ENCODE peak calls at places on chromosomes 6 and 20, in eight cellular contexts. A is tibial artery, O is astrocyte of the cerebellum, H is heart right ventricle, T is A549, M is bronchial epithelial cell, W is lower lobe of right lung, E is hepatocyte. R is an unnamed sample.

GRCh38 chr6:9789201-9789600 is 625.7 kb downstream of the TFAP2A start:
- DNase-seq in A (no peak), O (no peak), H (no peak), T (no peak), M (no peak), W (no peak), E (no peak), R (no peak)

GRCh38 chr6:82196159-82196558 is 51.4 kb downstream of the IBTK start:
- DNase-seq in A (no peak), O (no peak), H (no peak), T (no peak), M (no peak), W (no peak), E (no peak), R (no peak)

GRCh38 chr6:124888581-124889371 is 73.5 kb upstream of the RNF217 start:
- DNase-seq in A (no peak), O (no peak), H (no peak), T (no peak), M (no peak), W (no peak), E (no peak), R (no peak)

GRCh38 chr6:155084431-155085123 is 89.5 kb downstream of the TIAM2 start:
- DNase-seq in A (no peak), O (no peak), H (no peak), T (no peak), M (peak), W (no peak), E (no peak), R (no peak)

GRCh38 chr20:23255658-23256385 is 94.8 kb upstream of the NXT1 start:
- DNase-seq in A (no peak), O (no peak), H (no peak), T (no peak), M (no peak), W (no peak), E (no peak), R (no peak)

GRCh38 chr6:110363748-110364147 is 5.6 kb upstream of the METTL24 start:
- DNase-seq in A (peak), O (no peak), H (peak), T (no peak), M (no peak), W (no peak), E (no peak), R (peak)

GRCh38 chr6:5192135-5192794 is 68.5 kb downstream of the LYRM4 start:
- DNase-seq in A (no peak), O (no peak), H (no peak), T (no peak), M (no peak), W (no peak), E (no peak), R (no peak)

GRCh38 chr6:18022398-18023231 is 35.2 kb upstream of the KIF13A start:
- DNase-seq in A (no peak), O (peak), H (no peak), T (peak), M (peak), W (no peak), E (peak), R (no peak)

GRCh38 chr20:57848282-57848681 is 138.5 kb upstream of the PMEPA1 start:
- DNase-seq in A (no peak), O (no peak), H (no peak), T (no peak), M (no peak), W (no peak), E (no peak), R (no peak)

GRCh38 chr20:50333856-50334255 is 143.2 kb downstream of the CEBPB start:
- DNase-seq in A (peak), O (peak), H (no peak), T (no peak), M (peak), W (peak), E (no peak), R (no peak)

GRCh38 chr20:59082981-59083380 is 40.4 kb upstream of the PRELID3B start:
- DNase-seq in A (no peak), O (no peak), H (no peak), T (no peak), M (peak), W (no peak), E (no peak), R (no peak)

GRCh38 chr20:36181934-36182603 is 27.5 kb downstream of the EPB41L1 start:
- DNase-seq in A (no peak), O (no peak), H (no peak), T (no peak), M (no peak), W (no peak), E (no peak), R (no peak)

GRCh38 chr6:143135797-143136561 is 75.3 kb downstream of the AIG1 start:
- DNase-seq in A (no peak), O (no peak), H (no peak), T (no peak), M (no peak), W (no peak), E (no peak), R (no peak)

GRCh38 chr20:38255389-38255788 is 5.1 kb downstream of the KIAA1755 start:
- DNase-seq in A (peak), O (no peak), H (peak), T (no peak), M (no peak), W (no peak), E (no peak), R (no peak)

GRCh38 chr6:15439410-15440022 is 193.6 kb downstream of the JARID2 start:
- DNase-seq in A (no peak), O (no peak), H (no peak), T (no peak), M (no peak), W (no peak), E (no peak), R (no peak)

GRCh38 chr20:32004963-32005362 is 5.3 kb upstream of the CCM2L start:
- DNase-seq in A (no peak), O (no peak), H (no peak), T (no peak), M (peak), W (no peak), E (no peak), R (no peak)

GRCh38 chr20:16115891-16116577 is 457.2 kb downstream of the KIF16B start:
- DNase-seq in A (no peak), O (no peak), H (peak), T (no peak), M (no peak), W (no peak), E (no peak), R (no peak)

GRCh38 chr20:58065508-58066361 is 162.7 kb downstream of the ANKRD60 start:
- DNase-seq in A (peak), O (peak), H (no peak), T (no peak), M (peak), W (no peak), E (no peak), R (no peak)

DNA sequence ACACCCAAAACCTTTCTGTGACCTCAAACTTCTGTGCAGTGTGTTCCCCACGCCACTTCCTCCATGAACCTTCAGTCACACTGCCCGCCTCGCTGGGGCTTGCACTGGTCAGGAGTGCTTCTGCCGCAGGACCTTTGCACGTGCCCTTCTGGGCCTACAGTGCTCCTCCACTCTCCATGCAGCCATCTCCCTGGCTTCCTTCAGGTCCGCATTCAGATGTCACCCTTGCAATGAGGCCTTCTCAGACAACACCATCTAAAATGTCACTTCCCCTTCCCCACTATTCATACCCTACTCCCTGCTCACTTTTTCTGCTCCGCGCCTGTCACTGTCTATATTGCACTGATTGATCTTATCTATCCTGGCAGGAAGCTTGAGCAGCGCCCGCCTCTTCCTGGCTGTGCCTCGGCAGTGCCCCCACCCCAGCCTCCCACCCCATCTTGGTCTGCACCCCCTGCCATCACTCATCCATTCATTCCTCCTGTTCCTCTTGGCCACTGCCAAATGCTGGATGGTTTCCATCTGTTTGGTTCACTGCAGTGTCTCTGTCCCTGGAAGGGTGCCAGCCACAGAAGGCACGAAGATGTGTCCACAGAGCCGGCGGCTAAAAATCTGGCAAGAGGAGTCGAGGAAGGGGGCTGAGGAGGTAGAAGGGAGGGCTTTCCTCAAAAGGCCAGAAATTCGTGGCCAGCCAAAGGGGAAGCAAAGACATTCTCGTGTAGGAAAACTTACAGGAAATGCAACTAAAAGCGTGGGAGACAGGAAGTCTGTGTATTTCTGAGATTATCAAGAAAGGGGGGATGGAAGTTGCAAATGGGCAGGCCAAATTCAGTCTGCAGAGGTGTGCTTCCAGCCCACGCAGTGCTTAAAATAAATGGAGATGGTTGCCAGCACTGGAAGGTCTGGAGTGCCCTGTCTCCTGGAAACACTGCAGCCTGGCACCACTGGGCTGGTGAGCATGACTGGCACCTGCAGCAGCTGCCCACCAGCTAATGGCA is 27.5 kb downstream of the SYNJ2 start:
- DNase-seq in A (peak), O (no peak), H (peak), T (no peak), M (no peak), W (peak), E (peak), R (no peak)
- H3K4me3 ChIP-seq in A (no peak), O (no peak), H (no peak), T (no peak), M (no peak), W (peak), E (no peak), R (no peak)

GRCh38 chr6:111812080-111813038 is 60.9 kb downstream of the FYN start:
- DNase-seq in A (no peak), O (no peak), H (no peak), T (no peak), M (peak), W (no peak), E (no peak), R (no peak)

GRCh38 chr6:111809264-111809663 is 64.0 kb downstream of the FYN start:
- DNase-seq in A (no peak), O (no peak), H (no peak), T (no peak), M (no peak), W (no peak), E (no peak), R (no peak)

GRCh38 chr6:111808493-111808892 is 64.8 kb downstream of the FYN start:
- DNase-seq in A (no peak), O (no peak), H (no peak), T (no peak), M (no peak), W (no peak), E (no peak), R (no peak)

GRCh38 chr6:111813247-111814162 is 59.7 kb downstream of the FYN start:
- DNase-seq in A (no peak), O (peak), H (no peak), T (no peak), M (peak), W (no peak), E (no peak), R (no peak)

GRCh38 chr6:111810321-111811235 is 62.7 kb downstream of the FYN start:
- DNase-seq in A (no peak), O (no peak), H (no peak), T (no peak), M (no peak), W (no peak), E (no peak), R (no peak)
- H3K4me3 ChIP-seq in A (no peak), O (no peak), H (no peak), T (no peak), M (no peak), W (no peak), E (no peak), R (no peak)

DNA sequence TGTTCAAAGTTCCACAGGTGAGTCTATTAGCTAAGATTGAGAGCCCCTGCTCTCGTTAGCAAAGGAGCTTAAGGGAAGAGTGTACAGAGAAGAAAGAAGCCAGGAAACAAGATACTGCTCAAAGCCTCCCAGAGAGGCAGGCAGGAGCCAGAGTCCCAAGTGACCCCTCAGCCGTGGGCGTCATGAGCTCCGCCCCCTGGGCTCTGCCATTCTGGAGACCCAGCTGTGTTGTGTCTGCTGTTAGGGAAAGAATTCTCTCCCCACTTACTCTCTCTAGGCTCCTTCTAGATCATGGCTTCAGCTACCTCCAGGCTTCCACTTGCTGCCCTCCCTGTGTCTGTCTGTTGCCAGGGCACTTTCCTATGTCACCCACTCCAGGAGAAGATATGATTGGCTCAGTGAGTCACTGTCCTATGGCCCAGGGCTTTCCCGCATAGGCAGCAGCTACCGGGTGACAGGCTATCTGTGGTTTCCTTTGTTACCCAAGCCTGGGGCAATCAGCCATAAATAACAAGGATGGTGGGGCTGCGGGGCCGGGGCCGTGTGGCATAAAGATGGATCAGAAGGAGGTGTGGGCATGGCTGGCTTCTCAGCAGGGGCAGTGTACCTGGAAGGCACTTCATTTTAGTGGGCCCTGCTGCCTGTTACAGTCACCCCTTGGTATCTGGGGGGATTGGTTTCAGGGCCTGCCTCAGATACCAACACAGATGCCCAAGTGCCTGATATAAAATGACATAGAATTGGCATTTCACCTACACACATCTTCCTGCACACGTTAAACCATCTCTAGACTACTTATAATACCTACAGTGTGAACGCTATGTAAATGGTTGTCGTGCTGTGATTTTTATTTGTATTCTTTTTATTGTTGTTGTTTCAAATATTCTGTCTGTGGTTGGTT is 118.9 kb downstream of the ARMC2 start:
- DNase-seq in A (no peak), O (no peak), H (peak), T (no peak), M (peak), W (peak), E (peak), R (no peak)
- H3K4me3 ChIP-seq in A (no peak), O (no peak), H (no peak), T (no peak), M (no peak), W (no peak), E (no peak), R (no peak)

GRCh38 chr6:14371530-14371929 is 254.0 kb downstream of the CD83 start:
- DNase-seq in A (no peak), O (no peak), H (no peak), T (no peak), M (no peak), W (no peak), E (no peak), R (no peak)
- H3K4me3 ChIP-seq in A (no peak), O (no peak), H (no peak), T (no peak), M (no peak), W (no peak), E (no peak), R (no peak)

DNA sequence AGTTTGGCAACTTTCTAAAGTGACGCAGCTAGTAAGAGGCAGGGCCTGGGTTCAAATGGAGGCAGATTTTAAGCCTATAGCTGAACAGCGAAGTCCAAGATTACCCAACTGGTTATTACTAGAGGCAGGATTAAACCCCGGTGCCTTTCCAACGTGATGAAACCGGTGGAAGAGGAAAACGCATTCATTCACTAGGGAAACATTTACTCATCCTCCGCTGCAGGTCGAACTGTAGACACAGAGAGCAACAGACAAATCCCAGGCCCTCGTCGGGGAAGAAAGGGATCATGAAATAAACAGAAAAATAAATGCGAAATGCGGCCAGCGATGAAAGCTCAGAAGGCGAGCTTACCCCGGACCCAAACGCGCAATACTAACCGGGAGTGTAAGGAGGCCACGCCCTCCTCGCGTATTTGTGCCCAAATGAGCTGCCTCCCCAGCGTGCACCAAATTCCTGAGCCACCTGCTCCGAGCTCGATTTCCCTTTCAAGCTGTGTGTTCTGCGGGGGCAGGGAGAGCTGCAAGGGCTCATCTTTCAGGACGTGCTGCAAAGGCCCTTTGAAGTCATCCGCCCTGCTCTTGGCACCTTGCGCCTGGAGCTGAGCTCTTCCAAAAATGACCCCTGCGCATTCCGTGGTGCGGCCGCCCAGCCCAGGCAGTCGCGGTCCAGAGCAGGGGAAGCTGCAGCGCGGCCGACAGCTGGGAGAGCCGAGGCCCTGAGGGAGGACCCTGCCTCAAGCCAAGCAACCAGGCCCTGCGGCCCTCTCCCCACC is 46.9 kb downstream of the PDYN start:
- DNase-seq in A (no peak), O (no peak), H (no peak), T (no peak), M (peak), W (peak), E (peak), R (no peak)
- H3K4me3 ChIP-seq in A (peak), O (no peak), H (no peak), T (no peak), M (peak), W (peak), E (no peak), R (no peak)

GRCh38 chr20:63467294-63468083 is 5.0 kb downstream of the KCNQ2 start:
- DNase-seq in A (no peak), O (no peak), H (no peak), T (no peak), M (no peak), W (no peak), E (no peak), R (no peak)

GRCh38 chr20:63466250-63466825 is 6.1 kb downstream of the KCNQ2 start:
- DNase-seq in A (no peak), O (no peak), H (no peak), T (no peak), M (no peak), W (no peak), E (no peak), R (no peak)

GRCh38 chr20:63464289-63464635 is 8.2 kb downstream of the KCNQ2 start:
- DNase-seq in A (no peak), O (no peak), H (no peak), T (no peak), M (no peak), W (no peak), E (no peak), R (no peak)

GRCh38 chr20:63466861-63467260 is 5.6 kb downstream of the KCNQ2 start:
- DNase-seq in A (no peak), O (no peak), H (no peak), T (no peak), M (no peak), W (no peak), E (no peak), R (no peak)

GRCh38 chr20:63465380-63466249 is 6.8 kb downstream of the KCNQ2 start:
- DNase-seq in A (no peak), O (no peak), H (no peak), T (no peak), M (no peak), W (no peak), E (no peak), R (no peak)
- H3K4me3 ChIP-seq in A (no peak), O (no peak), H (no peak), T (no peak), M (no peak), W (no peak), E (no peak), R (no peak)

DNA sequence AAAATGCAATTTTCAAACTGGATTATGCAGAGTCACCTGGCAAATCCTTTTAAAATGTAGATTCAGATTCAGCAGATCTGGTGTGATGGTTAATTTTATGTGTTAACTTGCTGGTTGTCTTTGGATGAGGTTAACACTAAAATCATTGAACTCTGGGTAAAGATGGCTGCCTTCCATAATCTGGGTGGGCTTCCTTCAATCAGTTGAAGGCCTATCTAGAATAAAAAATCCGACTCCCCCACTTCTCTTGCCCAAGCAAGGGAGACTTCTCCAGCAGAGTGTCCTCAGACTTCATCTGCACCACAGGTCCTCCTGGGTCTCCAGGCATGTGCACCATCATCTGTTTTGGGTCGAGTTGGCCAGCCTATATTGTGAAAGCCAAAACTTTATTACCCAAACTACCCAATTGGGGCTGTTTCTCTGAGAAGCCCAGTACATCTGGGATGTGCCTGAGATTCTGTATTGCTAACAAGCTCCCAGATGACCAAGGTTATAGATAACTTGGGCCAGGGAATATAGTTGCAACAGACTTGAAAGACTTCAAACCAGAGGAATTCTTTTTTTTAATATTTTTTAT is 1.6 kb upstream of the SLC17A5 start:
- DNase-seq in A (no peak), O (no peak), H (no peak), T (no peak), M (no peak), W (no peak), E (no peak), R (no peak)
- H3K4me3 ChIP-seq in A (peak), O (no peak), H (no peak), T (peak), M (no peak), W (peak), E (no peak), R (peak)

DNA sequence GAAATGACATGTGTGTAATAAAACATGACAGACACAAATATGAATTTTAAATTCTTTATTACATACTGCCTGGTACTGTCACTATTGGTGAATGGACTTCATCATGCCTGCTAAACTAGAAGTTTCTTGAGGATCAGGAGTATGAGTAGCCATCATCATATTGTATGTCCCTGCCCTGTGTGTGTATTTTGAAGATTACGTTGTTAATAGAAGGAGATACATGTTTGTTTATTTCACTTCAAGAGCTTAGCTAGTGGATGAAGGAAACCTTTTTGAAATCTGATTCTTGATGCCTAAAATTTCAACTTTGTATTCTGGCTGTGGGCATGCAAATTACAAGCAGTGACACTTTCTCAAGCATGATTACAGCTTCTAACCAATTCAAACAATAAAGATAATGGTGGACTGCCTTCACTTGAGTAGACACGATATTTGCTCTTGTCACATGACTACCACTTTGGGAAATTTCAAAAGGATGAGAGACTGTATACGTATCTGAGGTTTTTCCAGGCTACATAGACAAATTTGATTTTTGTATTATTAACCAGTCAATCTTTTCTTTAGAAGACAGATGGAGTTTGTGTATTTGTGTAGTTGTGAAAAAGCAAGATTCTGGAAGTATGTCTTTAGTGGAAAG is 3.5 kb downstream of the TBPL1 start:
- DNase-seq in A (no peak), O (no peak), H (no peak), T (no peak), M (no peak), W (no peak), E (no peak), R (no peak)
- H3K4me3 ChIP-seq in A (no peak), O (no peak), H (no peak), T (no peak), M (no peak), W (no peak), E (no peak), R (no peak)